ENCODE peak calls at places on chromosomes 13 and 19, in five cellular contexts. H is IMR-90, D is gastrocnemius medialis, V is Peyer's patch, S is ovary. Z is an unnamed sample.

GRCh38 chr13:109764474-109765292 is 21.7 kb downstream of the IRS2 start:
- DNase-seq in V (no peak), S (no peak), D (peak; percentile 38), H (peak; percentile 21), Z (no peak)

GRCh38 chr13:46053162-46054012 is 841 bp upstream of the ZC3H13 start:
- DNase-seq in D (no peak), S (no peak), H (no peak), V (no peak), Z (no peak)

GRCh38 chr13:73081256-73081915 is 22.6 kb downstream of the KLF5 start:
- DNase-seq in V (no peak), D (no peak), S (no peak), H (no peak), Z (no peak)

GRCh38 chr13:106756446-106756845 is 188.5 kb upstream of the ARGLU1 start:
- DNase-seq in H (no peak), D (no peak), V (no peak), S (no peak), Z (no peak)

GRCh38 chr19:55101261-55101660 is 16.2 kb downstream of the PPP1R12C start:
- DNase-seq in D (no peak), V (no peak), H (no peak), S (no peak), Z (no peak)

GRCh38 chr13:83618966-83619365 is 263.3 kb downstream of the SLITRK1 start:
- DNase-seq in H (no peak), V (no peak), S (no peak), D (no peak), Z (no peak)

GRCh38 chr13:44575741-44576395 is at the start of gene TSC22D1:
- DNase-seq in H (peak; percentile 56), V (peak; percentile 78), D (no peak), S (peak; percentile 30), Z (peak; percentile 38)

GRCh38 chr19:2542341-2543069 is 66.6 kb downstream of the GADD45B start:
- DNase-seq in H (peak; percentile 71), V (no peak), S (no peak), D (no peak), Z (no peak)

GRCh38 chr13:65597839-65598818 is 1632.0 kb downstream of the PCDH9 start:
- DNase-seq in H (peak; percentile 63), D (no peak), S (no peak), V (no peak), Z (no peak)

DNA sequence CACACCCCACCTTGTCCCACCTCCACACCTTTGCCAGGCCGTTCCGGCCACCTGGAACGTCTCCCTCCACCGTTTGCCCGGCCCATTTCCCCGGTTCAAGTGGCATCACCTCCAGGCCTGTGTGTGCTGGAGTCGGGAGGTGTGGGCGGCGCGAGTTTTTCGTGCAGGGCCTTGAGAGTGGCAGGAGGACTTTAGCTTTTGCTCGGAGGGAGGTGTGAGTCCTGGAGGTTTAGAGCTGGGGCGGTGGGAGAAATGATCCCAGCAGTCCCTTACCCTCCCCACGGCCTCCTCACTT is 4.3 kb upstream of the PALM start:
- DNase-seq in V (no peak), H (no peak), D (no peak), S (no peak), Z (no peak)
- H3K4me3 ChIP-seq in V (no peak overlapping the region), H (no peak overlapping the region), D (no peak overlapping the region), S (no peak overlapping the region), Z (no peak overlapping the region)

DNA sequence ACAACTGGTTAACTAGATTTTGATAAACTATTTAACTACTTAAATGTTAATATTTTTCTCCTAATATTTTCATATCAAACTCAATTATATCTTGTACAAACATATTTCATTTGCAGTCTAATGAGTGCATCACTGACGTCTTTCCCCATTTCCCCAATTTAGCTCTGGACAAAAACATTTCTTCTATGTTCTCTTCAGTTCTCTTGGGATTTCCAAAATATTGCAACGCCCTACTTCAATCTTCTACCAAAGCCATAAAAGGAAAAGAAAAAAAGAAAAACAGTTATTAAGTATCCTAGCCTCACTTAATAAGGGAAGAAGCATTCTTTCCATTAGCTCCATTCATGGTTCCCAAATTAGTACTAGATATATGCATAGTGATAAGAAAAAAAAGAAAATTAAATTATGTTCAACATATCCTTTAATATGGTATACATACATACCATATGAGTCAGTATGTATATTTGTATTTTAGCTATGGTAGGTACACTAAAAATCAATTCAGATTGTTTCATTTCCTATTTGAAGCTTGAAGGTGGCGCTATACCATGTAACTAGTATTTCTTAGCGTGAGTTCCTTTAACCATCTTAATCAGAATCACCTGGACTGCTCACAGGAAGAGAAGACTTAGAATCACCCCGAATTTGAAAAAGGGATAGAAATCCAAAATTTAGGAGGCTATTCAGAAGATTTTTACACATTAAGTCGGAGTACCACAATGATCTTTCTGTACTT is 9.9 kb downstream of the FBXL3 start:
- DNase-seq in S (no peak), D (no peak), V (no peak), H (no peak), Z (no peak)
- H3K27ac ChIP-seq in S (no peak overlapping the region), D (peak overlapping the region; percentile 75), V (no peak overlapping the region), H (no peak overlapping the region), Z (peak overlapping the region; percentile 61)

GRCh38 chr19:11346104-11346940 is at the start of the genes CCDC159 and TMEM205:
- DNase-seq in S (peak; percentile 99), V (peak; percentile 99), H (peak; percentile 99), D (peak; percentile 99), Z (peak; percentile 100)

GRCh38 chr19:11347546-11347945 is 1.2 kb downstream of the CCDC159 start:
- DNase-seq in V (no peak), H (no peak), S (no peak), D (no peak), Z (no peak)

GRCh38 chr19:11349171-11349570 is 2.9 kb downstream of the CCDC159 start:
- DNase-seq in H (no peak), S (no peak), D (no peak), V (no peak), Z (no peak)

GRCh38 chr19:11342429-11342828 is 3.0 kb upstream of the RAB3D start:
- DNase-seq in S (no peak), H (no peak), V (no peak), D (no peak), Z (no peak)

DNA sequence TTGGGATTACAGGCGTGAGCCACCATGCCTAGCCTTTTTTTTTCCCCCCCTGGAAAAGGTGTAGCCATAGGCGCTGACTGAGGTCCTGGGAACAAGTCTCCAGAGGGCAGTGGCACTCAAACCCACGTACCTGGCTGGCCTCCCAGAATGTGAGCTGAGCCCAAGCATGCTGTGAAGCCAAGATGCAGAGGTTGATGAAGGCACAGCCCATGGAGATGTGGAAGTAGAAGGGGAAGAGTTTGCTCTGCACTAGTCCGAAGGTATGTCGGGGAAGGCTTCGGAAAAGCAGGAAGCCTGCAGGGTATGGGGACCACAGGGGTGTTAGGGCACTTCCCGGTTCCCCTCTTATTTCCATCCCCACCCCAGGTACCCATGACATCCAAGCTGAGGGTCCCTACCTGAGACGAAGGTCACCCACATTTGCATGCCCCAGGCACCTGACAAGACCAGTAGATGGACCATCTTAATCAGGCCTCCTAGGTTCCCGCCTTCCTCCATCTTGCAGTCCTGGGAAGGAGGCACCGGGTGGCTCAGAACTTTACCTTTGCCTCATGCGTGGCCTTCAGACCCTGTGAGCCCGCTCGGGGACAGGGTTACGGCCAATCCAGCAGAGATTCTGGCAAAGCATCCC is 831 bp downstream of the TMEM205 start:
- DNase-seq in D (no peak), H (no peak), S (no peak), V (no peak), Z (no peak)
- TF ChIP-seq POLR2A in D (no peak), H (no peak), S (no peak), V (no peak), Z (no peak)

GRCh38 chr19:939922-940321 is 14.1 kb downstream of the ARID3A start:
- DNase-seq in V (no peak), H (no peak), S (no peak), D (no peak), Z (no peak)

GRCh38 chr19:940591-941291 is 14.9 kb downstream of the ARID3A start:
- DNase-seq in H (peak; percentile 57), D (peak; percentile 30), V (peak; percentile 90), S (no peak), Z (peak; percentile 47)

GRCh38 chr19:939439-939838 is 13.6 kb downstream of the ARID3A start:
- DNase-seq in V (no peak), D (no peak), S (no peak), H (no peak), Z (no peak)

GRCh38 chr19:942133-942645 is 16.4 kb downstream of the ARID3A start:
- DNase-seq in H (no peak), D (no peak), V (no peak), S (no peak), Z (no peak)

GRCh38 chr19:941292-942132 is 15.7 kb downstream of the ARID3A start:
- DNase-seq in S (no peak), V (no peak), D (no peak), H (no peak), Z (no peak)
- H3K4me3 ChIP-seq in S (no peak overlapping the region), V (peak overlapping the region; percentile 30), D (peak overlapping the region; percentile 50), H (no peak overlapping the region), Z (no peak overlapping the region)

GRCh38 chr19:53553159-53553558 is 15.2 kb downstream of the ZNF331 start:
- DNase-seq in S (no peak), D (no peak), H (peak; percentile 28), V (no peak), Z (no peak)
- H3K27ac ChIP-seq in S (no peak overlapping the region), D (no peak overlapping the region), H (no peak overlapping the region), V (no peak overlapping the region), Z (no peak overlapping the region)

DNA sequence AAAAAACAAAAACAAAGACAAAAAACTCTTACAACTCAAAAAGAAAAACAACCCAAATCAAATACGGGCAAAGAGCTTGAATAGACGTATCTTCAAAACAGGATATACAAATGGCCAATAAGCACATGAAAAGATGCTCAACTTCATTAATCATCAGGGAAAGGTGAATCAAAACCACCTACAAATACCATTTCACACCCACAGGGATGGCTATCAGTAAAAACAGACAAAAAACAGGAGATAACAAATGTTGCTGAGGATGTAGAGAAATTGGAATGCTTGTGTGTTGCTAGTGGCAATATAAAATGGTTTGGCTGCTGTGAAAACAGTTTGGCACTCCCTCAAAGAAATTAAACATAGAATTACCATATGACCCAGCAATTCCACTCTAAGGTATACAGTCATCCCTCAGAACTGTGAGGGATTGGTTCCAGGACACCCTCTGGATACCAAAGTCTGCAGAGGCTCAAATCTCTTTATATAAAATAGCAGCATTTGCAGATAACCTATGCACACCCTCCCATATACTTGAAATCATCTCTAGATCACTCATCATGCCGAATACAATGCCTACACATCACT is 29.7 kb downstream of the MLLT1 start:
- DNase-seq in D (no peak), H (peak; percentile 80), S (no peak), V (no peak), Z (no peak)
- TF ChIP-seq POLR2A in D (no peak), H (no peak), S (no peak), V (no peak), Z (no peak)